ENCODE peak calls at places on chromosomes 2 and 18, in six cellular contexts. M is cardiac muscle cell, X is fibroblast of lung, W is suprapubic skin, G is ascending aorta, A is ovary. V is an unnamed sample.

GRCh38 chr2:178512491-178512890 is 32.2 kb downstream of the PLEKHA3 start:
- DNase-seq in M (no peak), X (peak; percentile 72), W (no peak), G (no peak), A (no peak), V (no peak)

GRCh38 chr2:17584689-17585088 is 44.2 kb downstream of the VSNL1 start:
- DNase-seq in M (no peak), X (no peak), W (no peak), G (no peak), A (no peak), V (no peak)

GRCh38 chr2:196454492-196454891 is 185.0 kb upstream of the CCDC150 start:
- DNase-seq in M (no peak), X (no peak), W (no peak), G (no peak), A (no peak), V (no peak)

GRCh38 chr2:131674174-131674507 is 146.5 kb downstream of the CCDC74A start:
- DNase-seq in M (no peak), X (no peak), W (no peak), G (no peak), A (no peak), V (no peak)

GRCh38 chr2:24971550-24972314 is at the start of gene DNAJC27:
- DNase-seq in M (peak; percentile 99), X (peak; percentile 97), W (peak; percentile 99), G (peak; percentile 98), A (peak; percentile 99), V (peak; percentile 90)

GRCh38 chr2:205681836-205682238 is 464 bp upstream of the NRP2 start:
- DNase-seq in M (peak; percentile 38), X (no peak), W (no peak), G (no peak), A (no peak), V (no peak)

GRCh38 chr18:13495980-13496379 is 230.4 kb downstream of the FAM210A start:
- DNase-seq in M (no peak), X (no peak), W (no peak), G (no peak), A (no peak), V (no peak)

GRCh38 chr18:3595282-3596273 is 145.6 kb downstream of the TGIF1 start:
- DNase-seq in M (peak; percentile 93), X (peak; percentile 99), W (no peak), G (peak; percentile 82), A (no peak), V (peak; percentile 46)

GRCh38 chr2:167758292-167758691 is 489.1 kb downstream of the STK39 start:
- DNase-seq in M (no peak), X (no peak), W (no peak), G (no peak), A (no peak), V (no peak)

GRCh38 chr2:129929321-129930290 is 49.9 kb upstream of the RAB6C start:
- DNase-seq in M (peak; percentile 17), X (no peak), W (no peak), G (no peak), A (no peak), V (no peak)

GRCh38 chr2:108377815-108378630 is at the start of gene SULT1C4:
- DNase-seq in M (peak; percentile 54), X (peak; percentile 34), W (no peak), G (no peak), A (peak; percentile 83), V (no peak)

GRCh38 chr2:201248288-201248844 is 12.0 kb upstream of the CASP8 start:
- DNase-seq in M (no peak), X (no peak), W (no peak), G (no peak), A (no peak), V (no peak)

GRCh38 chr2:231399853-231400667 is 4.5 kb downstream of the B3GNT7 start:
- DNase-seq in M (peak; percentile 53), X (no peak), W (no peak), G (peak; percentile 69), A (peak; percentile 89), V (no peak)

GRCh38 chr18:2881490-2882195 is 34.8 kb downstream of the EMILIN2 start:
- DNase-seq in M (peak; percentile 93), X (peak; percentile 85), W (no peak), G (peak; percentile 92), A (peak; percentile 91), V (no peak)

GRCh38 chr2:85012855-85013254 is 41.9 kb downstream of the KCMF1 start:
- DNase-seq in M (no peak), X (no peak), W (no peak), G (no peak), A (no peak), V (no peak)

GRCh38 chr2:85019121-85019520 is 48.2 kb downstream of the KCMF1 start:
- DNase-seq in M (no peak), X (no peak), W (no peak), G (no peak), A (no peak), V (no peak)

GRCh38 chr2:85015653-85016360 is 44.8 kb downstream of the KCMF1 start:
- DNase-seq in M (peak; percentile 50), X (no peak), W (no peak), G (no peak), A (no peak), V (no peak)

GRCh38 chr2:85018049-85018447 is 47.1 kb downstream of the KCMF1 start:
- DNase-seq in M (no peak), X (peak; percentile 28), W (no peak), G (no peak), A (no peak), V (no peak)

DNA sequence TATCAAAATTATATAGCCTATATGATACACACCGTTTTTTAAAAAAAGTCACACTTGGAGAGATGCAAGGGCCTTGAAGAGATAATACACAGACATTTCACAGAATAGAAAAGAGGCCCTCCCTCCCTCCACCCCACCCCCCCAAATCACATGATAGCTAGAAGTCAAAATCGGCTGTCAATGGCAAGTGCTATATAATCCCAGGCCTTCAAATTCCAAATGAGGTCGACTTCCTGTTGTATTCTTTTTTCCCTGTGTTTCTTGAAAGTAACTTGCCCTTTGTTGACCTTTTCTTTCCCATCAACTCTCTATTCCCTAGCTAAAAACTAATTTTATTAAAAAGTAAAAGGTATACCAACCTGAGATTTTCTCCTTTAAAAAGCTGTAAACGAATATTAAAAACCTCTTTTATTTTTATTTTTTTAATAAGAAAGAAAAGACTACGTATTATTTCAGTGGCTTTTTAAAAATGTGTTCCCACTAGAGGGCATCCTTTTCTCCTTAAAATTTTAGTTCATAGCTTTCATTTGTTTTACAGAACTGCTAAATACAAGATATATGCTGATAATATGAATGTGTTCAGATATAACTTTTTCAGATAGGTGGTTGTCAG is 46.6 kb downstream of the KCMF1 start:
- DNase-seq in M (peak; percentile 40), X (no peak), W (no peak), G (no peak), A (no peak), V (no peak)
- TF ChIP-seq CTCF in M (peak; percentile 48), X (peak; percentile 38), W (no peak), G (no peak), A (no peak), V (no peak)

GRCh38 chr2:33131108-33131507 is 184.4 kb downstream of the LTBP1 start:
- DNase-seq in M (no peak), X (peak; percentile 76), W (no peak), G (no peak), A (no peak), V (no peak)
- H3K27ac ChIP-seq in M (no peak overlapping the region), X (no peak overlapping the region), W (no peak overlapping the region), G (peak overlapping the region; percentile 77), A (no peak overlapping the region), V (peak overlapping the region; percentile 98)

DNA sequence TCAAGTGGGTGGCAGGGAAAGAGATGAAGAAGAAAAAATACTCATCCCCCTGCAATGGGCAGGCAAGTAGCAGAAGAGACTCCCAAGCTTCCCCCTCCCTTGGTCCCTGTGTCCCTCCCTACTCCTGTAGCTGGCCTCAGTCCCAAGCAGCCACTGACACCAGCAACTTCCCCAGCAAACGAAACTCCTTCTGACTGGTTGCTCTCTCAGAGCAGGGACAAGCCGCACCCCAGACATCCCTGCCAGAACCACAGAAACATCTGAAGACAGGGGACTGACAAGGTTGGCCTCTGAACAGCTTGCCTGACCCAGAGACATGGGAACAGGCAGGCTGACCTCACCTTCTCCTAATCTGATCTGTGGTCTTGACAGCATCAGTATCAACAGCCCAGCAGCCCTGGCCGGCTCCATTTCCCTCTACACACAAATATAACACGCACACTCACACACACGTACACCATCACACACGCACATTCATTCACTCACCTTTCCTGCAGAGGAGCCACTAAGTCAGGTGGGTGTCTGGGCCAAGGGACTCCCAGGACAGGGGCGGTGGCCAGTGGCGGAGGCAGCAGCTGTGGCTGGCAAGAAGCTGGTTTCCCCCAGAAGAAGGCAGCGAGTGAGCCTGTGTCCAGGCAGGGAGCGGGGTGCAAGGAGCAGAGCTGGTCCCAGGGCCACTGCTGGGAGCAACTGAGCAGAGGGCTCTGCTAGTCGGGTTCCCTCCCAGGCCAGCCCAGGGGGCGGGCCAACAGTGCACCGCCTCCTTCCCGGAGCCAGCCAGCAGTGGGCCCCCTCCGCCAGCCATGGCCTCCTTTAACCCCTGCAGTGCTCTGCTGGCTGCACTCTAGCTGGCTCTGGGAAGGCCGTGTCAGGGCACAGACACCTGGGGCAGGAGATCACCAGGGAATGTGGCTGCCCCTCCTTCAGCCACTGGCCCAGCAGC is 59.1 kb downstream of the TNS1 start:
- DNase-seq in M (peak; percentile 76), X (peak; percentile 70), W (no peak), G (peak; percentile 92), A (peak; percentile 89), V (no peak)
- H3K4me1 ChIP-seq in M (peaks cover 29% of the 10 kb centered on the region), X (peaks cover 22% of the 10 kb centered on the region), W (peaks cover 57% of the 10 kb centered on the region), G (peaks cover 40% of the 10 kb centered on the region), A (peaks cover 26% of the 10 kb centered on the region), V (peaks cover 54% of the 10 kb centered on the region)

GRCh38 chr2:190723397-190724090 is 74.7 kb downstream of the NAB1 start:
- DNase-seq in M (peak; percentile 48), X (no peak), W (no peak), G (no peak), A (no peak), V (no peak)

GRCh38 chr2:190720691-190721090 is 71.8 kb downstream of the NAB1 start:
- DNase-seq in M (no peak), X (no peak), W (no peak), G (no peak), A (no peak), V (no peak)

GRCh38 chr2:190722825-190723224 is 73.9 kb downstream of the NAB1 start:
- DNase-seq in M (no peak), X (peak; percentile 6), W (no peak), G (no peak), A (no peak), V (no peak)

GRCh38 chr2:190722061-190722759 is 73.3 kb downstream of the NAB1 start:
- DNase-seq in M (no peak), X (peak; percentile 8), W (no peak), G (no peak), A (no peak), V (no peak)

DNA sequence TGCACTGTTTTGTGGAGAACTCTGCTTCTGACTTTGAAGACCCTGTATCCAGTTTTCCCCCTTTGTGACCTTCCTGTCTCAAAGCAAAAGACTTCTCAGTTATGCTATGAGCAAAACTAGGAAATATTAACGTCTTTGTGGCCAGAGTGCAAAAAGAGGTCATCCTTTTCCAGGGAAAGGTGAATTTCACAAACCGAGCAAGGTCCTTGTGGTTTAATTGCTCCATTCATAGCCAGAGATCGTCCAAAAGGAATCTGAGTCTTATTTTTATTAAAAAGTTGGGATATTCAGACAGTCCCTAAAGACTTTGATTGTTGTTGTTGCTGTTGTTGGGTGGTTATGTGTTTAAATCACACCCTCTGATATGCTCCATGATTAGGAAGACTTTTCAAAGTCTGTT is 77.4 kb downstream of the NAB1 start:
- DNase-seq in M (peak; percentile 50), X (peak; percentile 34), W (no peak), G (no peak), A (no peak), V (no peak)
- TF ChIP-seq CTCF in M (no peak), X (no peak), W (no peak), G (no peak), A (no peak), V (no peak)

GRCh38 chr2:75558786-75559428 is 1.8 kb downstream of the EVA1A start:
- DNase-seq in M (peak; percentile 78), X (peak; percentile 60), W (no peak), G (no peak), A (no peak), V (no peak)
- H3K27ac ChIP-seq in M (no peak overlapping the region), X (no peak overlapping the region), W (no peak overlapping the region), G (no peak overlapping the region), A (no peak overlapping the region), V (no peak overlapping the region)